ENCODE peak calls at places on chromosomes 7 and 10, in seven cellular contexts. One of them, this sample, is unnamed.

GRCh38 chr7:34191766-34192550 is 286.6 kb downstream of the BMPER start:
- DNase-seq in NCI-H2081: no peak
- DNase-seq in neural crest cell: no peak
- DNase-seq in substantia nigra: no peak
- DNase-seq in AG10803: peak; percentile 21
- DNase-seq in stimulated activated CD4-positive, alpha-beta T cell treated with anti-CD3 and anti-CD28 coated beads, Interleukin-2, amount 100 ng/mL, for 48 hours: no peak
- DNase-seq in HL-60: no peak
- DNase-seq in this sample: no peak

GRCh38 chr10:122152544-122152943 is 118.6 kb upstream of the BTBD16 start:
- DNase-seq in NCI-H2081: no peak
- DNase-seq in neural crest cell: no peak
- DNase-seq in substantia nigra: peak; percentile 76
- DNase-seq in AG10803: peak; percentile 91
- DNase-seq in stimulated activated CD4-positive, alpha-beta T cell treated with anti-CD3 and anti-CD28 coated beads, Interleukin-2, amount 100 ng/mL, for 48 hours: no peak
- DNase-seq in HL-60: no peak
- DNase-seq in this sample: no peak

GRCh38 chr10:13949844-13950542 is 363.2 kb downstream of the PRPF18 start:
- DNase-seq in NCI-H2081: no peak
- DNase-seq in neural crest cell: no peak
- DNase-seq in substantia nigra: no peak
- DNase-seq in AG10803: peak; percentile 97
- DNase-seq in stimulated activated CD4-positive, alpha-beta T cell treated with anti-CD3 and anti-CD28 coated beads, Interleukin-2, amount 100 ng/mL, for 48 hours: no peak
- DNase-seq in HL-60: no peak
- DNase-seq in this sample: no peak

GRCh38 chr10:132382231-132382922 is 14.6 kb upstream of the PWWP2B start:
- DNase-seq in NCI-H2081: no peak
- DNase-seq in neural crest cell: no peak
- DNase-seq in substantia nigra: no peak
- DNase-seq in AG10803: peak; percentile 98
- DNase-seq in stimulated activated CD4-positive, alpha-beta T cell treated with anti-CD3 and anti-CD28 coated beads, Interleukin-2, amount 100 ng/mL, for 48 hours: no peak
- DNase-seq in HL-60: no peak
- DNase-seq in this sample: no peak

GRCh38 chr10:122176232-122176865 is 94.7 kb upstream of the BTBD16 start:
- DNase-seq in NCI-H2081: no peak
- DNase-seq in neural crest cell: no peak
- DNase-seq in substantia nigra: no peak
- DNase-seq in AG10803: no peak
- DNase-seq in stimulated activated CD4-positive, alpha-beta T cell treated with anti-CD3 and anti-CD28 coated beads, Interleukin-2, amount 100 ng/mL, for 48 hours: no peak
- DNase-seq in HL-60: no peak
- DNase-seq in this sample: no peak

GRCh38 chr10:97226398-97226797 is 40.6 kb upstream of the SLIT1 start:
- DNase-seq in NCI-H2081: no peak
- DNase-seq in neural crest cell: no peak
- DNase-seq in substantia nigra: no peak
- DNase-seq in AG10803: no peak
- DNase-seq in stimulated activated CD4-positive, alpha-beta T cell treated with anti-CD3 and anti-CD28 coated beads, Interleukin-2, amount 100 ng/mL, for 48 hours: no peak
- DNase-seq in HL-60: no peak
- DNase-seq in this sample: no peak

GRCh38 chr7:151238924-151239836 is 6.9 kb downstream of the CHPF2 start:
- DNase-seq in NCI-H2081: no peak
- DNase-seq in neural crest cell: no peak
- DNase-seq in substantia nigra: no peak
- DNase-seq in AG10803: no peak
- DNase-seq in stimulated activated CD4-positive, alpha-beta T cell treated with anti-CD3 and anti-CD28 coated beads, Interleukin-2, amount 100 ng/mL, for 48 hours: no peak
- DNase-seq in HL-60: no peak
- DNase-seq in this sample: no peak

GRCh38 chr10:11670311-11670825 is 58.9 kb upstream of the USP6NL start:
- DNase-seq in NCI-H2081: no peak
- DNase-seq in neural crest cell: no peak
- DNase-seq in substantia nigra: no peak
- DNase-seq in AG10803: no peak
- DNase-seq in stimulated activated CD4-positive, alpha-beta T cell treated with anti-CD3 and anti-CD28 coated beads, Interleukin-2, amount 100 ng/mL, for 48 hours: no peak
- DNase-seq in HL-60: no peak
- DNase-seq in this sample: no peak

GRCh38 chr7:156456503-156457115 is 184.0 kb upstream of the RNF32 start:
- DNase-seq in NCI-H2081: no peak
- DNase-seq in neural crest cell: no peak
- DNase-seq in substantia nigra: no peak
- DNase-seq in AG10803: no peak
- DNase-seq in stimulated activated CD4-positive, alpha-beta T cell treated with anti-CD3 and anti-CD28 coated beads, Interleukin-2, amount 100 ng/mL, for 48 hours: no peak
- DNase-seq in HL-60: no peak
- DNase-seq in this sample: no peak

GRCh38 chr7:129865093-129865931 is 87.4 kb downstream of the UBE2H start:
- DNase-seq in NCI-H2081: no peak
- DNase-seq in neural crest cell: no peak
- DNase-seq in substantia nigra: no peak
- DNase-seq in AG10803: peak; percentile 47
- DNase-seq in stimulated activated CD4-positive, alpha-beta T cell treated with anti-CD3 and anti-CD28 coated beads, Interleukin-2, amount 100 ng/mL, for 48 hours: no peak
- DNase-seq in HL-60: no peak
- DNase-seq in this sample: no peak

GRCh38 chr7:105932835-105933477 is 30.1 kb upstream of the CDHR3 start:
- DNase-seq in NCI-H2081: no peak
- DNase-seq in neural crest cell: no peak
- DNase-seq in substantia nigra: no peak
- DNase-seq in AG10803: peak; percentile 99
- DNase-seq in stimulated activated CD4-positive, alpha-beta T cell treated with anti-CD3 and anti-CD28 coated beads, Interleukin-2, amount 100 ng/mL, for 48 hours: no peak
- DNase-seq in HL-60: no peak
- DNase-seq in this sample: peak; percentile 9

GRCh38 chr10:114172776-114173555 is 1.0 kb downstream of the CCDC186 start:
- DNase-seq in NCI-H2081: no peak
- DNase-seq in neural crest cell: no peak
- DNase-seq in substantia nigra: no peak
- DNase-seq in AG10803: no peak
- DNase-seq in stimulated activated CD4-positive, alpha-beta T cell treated with anti-CD3 and anti-CD28 coated beads, Interleukin-2, amount 100 ng/mL, for 48 hours: no peak
- DNase-seq in HL-60: no peak
- DNase-seq in this sample: no peak

GRCh38 chr7:101911800-101912705 is 94.6 kb downstream of the CUX1 start:
- DNase-seq in NCI-H2081: peak; percentile 39
- DNase-seq in neural crest cell: no peak
- DNase-seq in substantia nigra: no peak
- DNase-seq in AG10803: peak; percentile 71
- DNase-seq in stimulated activated CD4-positive, alpha-beta T cell treated with anti-CD3 and anti-CD28 coated beads, Interleukin-2, amount 100 ng/mL, for 48 hours: no peak
- DNase-seq in HL-60: no peak
- DNase-seq in this sample: no peak

GRCh38 chr10:69176823-69177222 is 3.2 kb upstream of the SUPV3L1 start:
- DNase-seq in NCI-H2081: no peak
- DNase-seq in neural crest cell: no peak
- DNase-seq in substantia nigra: no peak
- DNase-seq in AG10803: no peak
- DNase-seq in stimulated activated CD4-positive, alpha-beta T cell treated with anti-CD3 and anti-CD28 coated beads, Interleukin-2, amount 100 ng/mL, for 48 hours: no peak
- DNase-seq in HL-60: no peak
- DNase-seq in this sample: no peak

GRCh38 chr10:10330481-10330880 is 687.2 kb upstream of the CELF2 start:
- DNase-seq in NCI-H2081: peak; percentile 77
- DNase-seq in neural crest cell: no peak
- DNase-seq in substantia nigra: no peak
- DNase-seq in AG10803: no peak
- DNase-seq in stimulated activated CD4-positive, alpha-beta T cell treated with anti-CD3 and anti-CD28 coated beads, Interleukin-2, amount 100 ng/mL, for 48 hours: no peak
- DNase-seq in HL-60: no peak
- DNase-seq in this sample: no peak

GRCh38 chr7:16345979-16346958 is 75.1 kb downstream of the CRPPA start:
- DNase-seq in NCI-H2081: no peak
- DNase-seq in neural crest cell: no peak
- DNase-seq in substantia nigra: no peak
- DNase-seq in AG10803: peak; percentile 85
- DNase-seq in stimulated activated CD4-positive, alpha-beta T cell treated with anti-CD3 and anti-CD28 coated beads, Interleukin-2, amount 100 ng/mL, for 48 hours: no peak
- DNase-seq in HL-60: no peak
- DNase-seq in this sample: no peak

GRCh38 chr7:151341357-151342101 is at the start of gene NUB1:
- DNase-seq in NCI-H2081: peak; percentile 82
- DNase-seq in neural crest cell: peak; percentile 99
- DNase-seq in substantia nigra: peak; percentile 86
- DNase-seq in AG10803: peak; percentile 73
- DNase-seq in stimulated activated CD4-positive, alpha-beta T cell treated with anti-CD3 and anti-CD28 coated beads, Interleukin-2, amount 100 ng/mL, for 48 hours: peak; percentile 98
- DNase-seq in HL-60: peak; percentile 82
- DNase-seq in this sample: peak; percentile 92

GRCh38 chr7:92276486-92276885 is 30.7 kb downstream of the ANKIB1 start:
- DNase-seq in NCI-H2081: no peak
- DNase-seq in neural crest cell: no peak
- DNase-seq in substantia nigra: no peak
- DNase-seq in AG10803: no peak
- DNase-seq in stimulated activated CD4-positive, alpha-beta T cell treated with anti-CD3 and anti-CD28 coated beads, Interleukin-2, amount 100 ng/mL, for 48 hours: no peak
- DNase-seq in HL-60: no peak
- DNase-seq in this sample: no peak

GRCh38 chr10:45425628-45426563 is 51.9 kb downstream of the ALOX5 start:
- DNase-seq in NCI-H2081: no peak
- DNase-seq in neural crest cell: no peak
- DNase-seq in substantia nigra: no peak
- DNase-seq in AG10803: no peak
- DNase-seq in stimulated activated CD4-positive, alpha-beta T cell treated with anti-CD3 and anti-CD28 coated beads, Interleukin-2, amount 100 ng/mL, for 48 hours: no peak
- DNase-seq in HL-60: peak; percentile 69
- DNase-seq in this sample: no peak

GRCh38 chr10:124879136-124879535 is 62.8 kb upstream of the ZRANB1 start:
- DNase-seq in NCI-H2081: no peak
- DNase-seq in neural crest cell: no peak
- DNase-seq in substantia nigra: no peak
- DNase-seq in AG10803: no peak
- DNase-seq in stimulated activated CD4-positive, alpha-beta T cell treated with anti-CD3 and anti-CD28 coated beads, Interleukin-2, amount 100 ng/mL, for 48 hours: no peak
- DNase-seq in HL-60: no peak
- DNase-seq in this sample: no peak

GRCh38 chr7:94510582-94511456 is 1.2 kb downstream of the CASD1 start:
- DNase-seq in NCI-H2081: peak; percentile 90
- DNase-seq in neural crest cell: peak; percentile 31
- DNase-seq in substantia nigra: peak; percentile 64
- DNase-seq in AG10803: peak; percentile 24
- DNase-seq in stimulated activated CD4-positive, alpha-beta T cell treated with anti-CD3 and anti-CD28 coated beads, Interleukin-2, amount 100 ng/mL, for 48 hours: peak; percentile 23
- DNase-seq in HL-60: peak; percentile 46
- DNase-seq in this sample: peak; percentile 47

GRCh38 chr10:102616071-102616770 is 28.1 kb upstream of the TRIM8 start:
- DNase-seq in NCI-H2081: no peak
- DNase-seq in neural crest cell: no peak
- DNase-seq in substantia nigra: no peak
- DNase-seq in AG10803: peak; percentile 48
- DNase-seq in stimulated activated CD4-positive, alpha-beta T cell treated with anti-CD3 and anti-CD28 coated beads, Interleukin-2, amount 100 ng/mL, for 48 hours: no peak
- DNase-seq in HL-60: no peak
- DNase-seq in this sample: no peak

GRCh38 chr10:52256832-52257691 is 57.0 kb upstream of the DKK1 start:
- DNase-seq in NCI-H2081: no peak
- DNase-seq in neural crest cell: no peak
- DNase-seq in substantia nigra: no peak
- DNase-seq in AG10803: no peak
- DNase-seq in stimulated activated CD4-positive, alpha-beta T cell treated with anti-CD3 and anti-CD28 coated beads, Interleukin-2, amount 100 ng/mL, for 48 hours: no peak
- DNase-seq in HL-60: no peak
- DNase-seq in this sample: no peak

GRCh38 chr7:7175075-7175695 is 7.2 kb upstream of the C1GALT1 start:
- DNase-seq in NCI-H2081: no peak
- DNase-seq in neural crest cell: no peak
- DNase-seq in substantia nigra: no peak
- DNase-seq in AG10803: peak; percentile 24
- DNase-seq in stimulated activated CD4-positive, alpha-beta T cell treated with anti-CD3 and anti-CD28 coated beads, Interleukin-2, amount 100 ng/mL, for 48 hours: no peak
- DNase-seq in HL-60: no peak
- DNase-seq in this sample: no peak

GRCh38 chr10:61136151-61136550 is 192.2 kb upstream of the RHOBTB1 start:
- DNase-seq in NCI-H2081: no peak
- DNase-seq in neural crest cell: no peak
- DNase-seq in substantia nigra: no peak
- DNase-seq in AG10803: peak; percentile 18
- DNase-seq in stimulated activated CD4-positive, alpha-beta T cell treated with anti-CD3 and anti-CD28 coated beads, Interleukin-2, amount 100 ng/mL, for 48 hours: no peak
- DNase-seq in HL-60: no peak
- DNase-seq in this sample: no peak

GRCh38 chr10:102773986-102774385 is 30.2 kb downstream of the WBP1L start:
- DNase-seq in NCI-H2081: no peak
- DNase-seq in neural crest cell: no peak
- DNase-seq in substantia nigra: no peak
- DNase-seq in AG10803: peak; percentile 39
- DNase-seq in stimulated activated CD4-positive, alpha-beta T cell treated with anti-CD3 and anti-CD28 coated beads, Interleukin-2, amount 100 ng/mL, for 48 hours: no peak
- DNase-seq in HL-60: peak; percentile 20
- DNase-seq in this sample: no peak

GRCh38 chr10:4867520-4868356 is 41.7 kb downstream of the AKR1E2 start:
- DNase-seq in NCI-H2081: no peak
- DNase-seq in neural crest cell: no peak
- DNase-seq in substantia nigra: no peak
- DNase-seq in AG10803: no peak
- DNase-seq in stimulated activated CD4-positive, alpha-beta T cell treated with anti-CD3 and anti-CD28 coated beads, Interleukin-2, amount 100 ng/mL, for 48 hours: no peak
- DNase-seq in HL-60: no peak
- DNase-seq in this sample: no peak

GRCh38 chr7:7719235-7719634 is 828 bp upstream of the RPA3 start:
- DNase-seq in NCI-H2081: peak; percentile 92
- DNase-seq in neural crest cell: no peak
- DNase-seq in substantia nigra: no peak
- DNase-seq in AG10803: peak; percentile 91
- DNase-seq in stimulated activated CD4-positive, alpha-beta T cell treated with anti-CD3 and anti-CD28 coated beads, Interleukin-2, amount 100 ng/mL, for 48 hours: peak; percentile 23
- DNase-seq in HL-60: peak; percentile 29
- DNase-seq in this sample: no peak

GRCh38 chr10:77116904-77117303 is 520.7 kb downstream of the KCNMA1 start:
- DNase-seq in NCI-H2081: no peak
- DNase-seq in neural crest cell: no peak
- DNase-seq in substantia nigra: no peak
- DNase-seq in AG10803: no peak
- DNase-seq in stimulated activated CD4-positive, alpha-beta T cell treated with anti-CD3 and anti-CD28 coated beads, Interleukin-2, amount 100 ng/mL, for 48 hours: no peak
- DNase-seq in HL-60: no peak
- DNase-seq in this sample: no peak

GRCh38 chr10:86918022-86918471 is 39.4 kb downstream of the MMRN2 start:
- DNase-seq in NCI-H2081: no peak
- DNase-seq in neural crest cell: no peak
- DNase-seq in substantia nigra: no peak
- DNase-seq in AG10803: no peak
- DNase-seq in stimulated activated CD4-positive, alpha-beta T cell treated with anti-CD3 and anti-CD28 coated beads, Interleukin-2, amount 100 ng/mL, for 48 hours: no peak
- DNase-seq in HL-60: no peak
- DNase-seq in this sample: no peak

GRCh38 chr7:150801242-150801945 is 825 bp downstream of the TMEM176A start:
- DNase-seq in NCI-H2081: peak; percentile 25
- DNase-seq in neural crest cell: no peak
- DNase-seq in substantia nigra: no peak
- DNase-seq in AG10803: no peak
- DNase-seq in stimulated activated CD4-positive, alpha-beta T cell treated with anti-CD3 and anti-CD28 coated beads, Interleukin-2, amount 100 ng/mL, for 48 hours: no peak
- DNase-seq in HL-60: no peak
- DNase-seq in this sample: no peak

GRCh38 chr10:93542358-93542791 is 24.1 kb upstream of the FFAR4 start:
- DNase-seq in NCI-H2081: peak; percentile 34
- DNase-seq in neural crest cell: no peak
- DNase-seq in substantia nigra: no peak
- DNase-seq in AG10803: peak; percentile 34
- DNase-seq in stimulated activated CD4-positive, alpha-beta T cell treated with anti-CD3 and anti-CD28 coated beads, Interleukin-2, amount 100 ng/mL, for 48 hours: no peak
- DNase-seq in HL-60: no peak
- DNase-seq in this sample: peak; percentile 46

This sample was measured in NCI-H2227 treated with DMSO at 0.1 percent for 48 hours.